ENCODE peak calls at places on chromosome 10, in six cellular contexts. F is left ventricle myocardium inferior, T is neural crest cell, Z is RWPE1, X is GM10248, O is AG09309. E is an unnamed sample.

GRCh38 chr10:52568309-52568708 is 204.3 kb downstream of the MBL2 start:
- DNase-seq in O (no peak), X (no peak), F (no peak), Z (no peak), T (no peak), E (no peak)

GRCh38 chr10:101029520-101030309 is 1.2 kb downstream of the PDZD7 start:
- DNase-seq in O (no peak), F (no peak), Z (no peak), T (no peak), X (no peak), E (no peak)

GRCh38 chr10:77864151-77864851 is 62.3 kb downstream of the DLG5 start:
- DNase-seq in Z (no peak), F (no peak), O (no peak), T (no peak), X (no peak), E (no peak)

GRCh38 chr10:132927824-132928223 is 14.5 kb downstream of the CFAP46 start:
- DNase-seq in Z (no peak), O (no peak), X (no peak), F (peak), T (no peak), E (no peak)

GRCh38 chr10:93006435-93007039 is 54.1 kb upstream of the CYP26C1 start:
- DNase-seq in F (no peak), Z (peak), T (no peak), X (peak), O (no peak), E (peak)

GRCh38 chr10:34503704-34504103 is 311.4 kb downstream of the PARD3 start:
- DNase-seq in Z (no peak), O (no peak), F (no peak), X (no peak), T (no peak), E (no peak)

GRCh38 chr10:6203331-6204062 is 765 bp downstream of the PFKFB3 start:
- DNase-seq in T (peak), Z (peak), O (no peak), X (peak), F (peak), E (peak)

GRCh38 chr10:19570991-19571390 is 245.2 kb upstream of the PLXDC2 start:
- DNase-seq in F (no peak), X (no peak), O (no peak), T (no peak), Z (no peak), E (no peak)

GRCh38 chr10:75379817-75380216 is 21.7 kb downstream of the ZNF503 start:
- DNase-seq in Z (no peak), F (no peak), O (no peak), T (no peak), X (no peak), E (no peak)

GRCh38 chr10:72186633-72187330 is 29.0 kb upstream of the ANAPC16 start:
- DNase-seq in T (no peak), X (no peak), F (no peak), Z (no peak), O (no peak), E (no peak)

GRCh38 chr10:72272689-72273409 is 875 bp upstream of the DDIT4 start:
- DNase-seq in Z (peak), X (peak), F (peak), T (peak), O (peak), E (peak)

GRCh38 chr10:49610015-49610734 is at the start of gene SLC18A3:
- DNase-seq in X (no peak), F (no peak), T (no peak), O (no peak), Z (no peak), E (no peak)

GRCh38 chr10:60872451-60872850 is 71.5 kb downstream of the RHOBTB1 start:
- DNase-seq in Z (no peak), O (no peak), X (no peak), T (no peak), F (no peak), E (no peak)

GRCh38 chr10:70302292-70302691 is 18.5 kb upstream of the NPFFR1 start:
- DNase-seq in F (no peak), X (no peak), O (peak), T (no peak), Z (no peak), E (peak)

GRCh38 chr10:91598211-91598981 is 34.5 kb downstream of the PPP1R3C start:
- DNase-seq in X (no peak), Z (peak), O (no peak), F (no peak), T (no peak), E (peak)

GRCh38 chr10:102140218-102140617 is 7.4 kb downstream of the PPRC1 start:
- DNase-seq in O (no peak), X (no peak), F (no peak), Z (no peak), T (no peak), E (no peak)

GRCh38 chr10:117920956-117921355 is 125.8 kb downstream of the RAB11FIP2 start:
- DNase-seq in X (no peak), O (no peak), T (no peak), F (no peak), Z (no peak), E (no peak)

GRCh38 chr10:35213699-35214098 is 87.1 kb downstream of the CREM start:
- DNase-seq in X (no peak), Z (no peak), O (no peak), T (no peak), F (no peak), E (no peak)

GRCh38 chr10:132554053-132554990 is 16.7 kb downstream of the INPP5A start:
- DNase-seq in X (no peak), O (no peak), T (no peak), F (no peak), Z (no peak), E (no peak)

GRCh38 chr10:6231146-6231545 is 28.4 kb downstream of the PFKFB3 start:
- DNase-seq in X (no peak), T (no peak), F (no peak), Z (no peak), O (no peak), E (no peak)

GRCh38 chr10:49113741-49114141 is 1.6 kb downstream of the VSTM4 start:
- DNase-seq in O (no peak), X (no peak), Z (no peak), T (no peak), F (no peak), E (no peak)

GRCh38 chr10:49089789-49090595 is 25.3 kb downstream of the VSTM4 start:
- DNase-seq in X (no peak), F (no peak), T (no peak), O (no peak), Z (no peak), E (no peak)

GRCh38 chr10:30188101-30188500 is 128.7 kb upstream of the JCAD start:
- DNase-seq in O (no peak), F (no peak), Z (no peak), T (no peak), X (no peak), E (no peak)

GRCh38 chr10:109040622-109041021 is 882.7 kb downstream of the XPNPEP1 start:
- DNase-seq in O (no peak), F (no peak), T (no peak), X (no peak), Z (no peak), E (no peak)

GRCh38 chr10:95406651-95407280 is 116.0 kb upstream of the PDLIM1 start:
- DNase-seq in Z (no peak), O (no peak), T (no peak), F (peak), X (no peak), E (peak)

GRCh38 chr10:95208702-95209391 is 14.8 kb downstream of the ACSM6 start:
- DNase-seq in F (no peak), Z (peak), O (no peak), X (no peak), T (no peak), E (peak)

GRCh38 chr10:133039107-133039822 is 48.5 kb upstream of the ADGRA1 start:
- DNase-seq in T (no peak), O (no peak), Z (no peak), F (no peak), X (no peak), E (no peak)

GRCh38 chr10:21505711-21506278 is 19.7 kb downstream of the SKIDA1 start:
- DNase-seq in T (no peak), Z (no peak), F (no peak), O (no peak), X (no peak), E (peak)

GRCh38 chr10:119161680-119162079 is 3.8 kb downstream of the SFXN4 start:
- DNase-seq in X (no peak), Z (no peak), O (no peak), T (no peak), F (no peak), E (peak)

GRCh38 chr10:97185326-97186058 is at the start of gene SLIT1:
- DNase-seq in Z (no peak), F (no peak), O (no peak), T (peak), X (no peak), E (no peak)

GRCh38 chr10:110016037-110016436 is 8.3 kb downstream of the ADD3 start:
- DNase-seq in O (no peak), T (no peak), X (no peak), F (no peak), Z (no peak), E (peak)

GRCh38 chr10:22852712-22853353 is 75.0 kb upstream of the ARMC3 start:
- DNase-seq in O (no peak), T (no peak), F (no peak), X (no peak), Z (no peak), E (no peak)

GRCh38 chr10:122780391-122780790 is 65.3 kb downstream of the CUZD1 start:
- DNase-seq in F (no peak), T (no peak), Z (peak), O (no peak), X (no peak), E (peak)

GRCh38 chr10:29259498-29259897 is 29.4 kb upstream of the LYZL1 start:
- DNase-seq in T (no peak), X (no peak), Z (no peak), O (no peak), F (no peak), E (no peak)

GRCh38 chr10:90591629-90592028 is 266.2 kb downstream of the HTR7 start:
- DNase-seq in T (no peak), X (no peak), O (no peak), F (no peak), Z (no peak), E (no peak)

GRCh38 chr10:124996854-124997215 is 54.9 kb downstream of the ZRANB1 start:
- DNase-seq in F (peak), Z (no peak), X (peak), O (no peak), T (no peak), E (no peak)

GRCh38 chr10:114272696-114273095 is 33.6 kb downstream of the VWA2 start:
- DNase-seq in X (no peak), T (no peak), Z (no peak), O (no peak), F (no peak), E (no peak)

GRCh38 chr10:1595242-1595600 is 142.1 kb downstream of the ADARB2 start:
- DNase-seq in T (no peak), Z (no peak), X (no peak), F (no peak), O (no peak), E (no peak)

GRCh38 chr10:33509231-33509871 is 174.9 kb upstream of the NRP1 start:
- DNase-seq in T (no peak), Z (peak), F (no peak), X (peak), O (no peak), E (peak)

GRCh38 chr10:104906112-104906511 is 265.0 kb downstream of the SORCS3 start:
- DNase-seq in O (no peak), X (no peak), Z (no peak), T (no peak), F (no peak), E (no peak)
- TF ChIP-seq CTCF in O (no peak), X (no peak), Z (no peak), T (peak), F (no peak), E (peak)

DNA sequence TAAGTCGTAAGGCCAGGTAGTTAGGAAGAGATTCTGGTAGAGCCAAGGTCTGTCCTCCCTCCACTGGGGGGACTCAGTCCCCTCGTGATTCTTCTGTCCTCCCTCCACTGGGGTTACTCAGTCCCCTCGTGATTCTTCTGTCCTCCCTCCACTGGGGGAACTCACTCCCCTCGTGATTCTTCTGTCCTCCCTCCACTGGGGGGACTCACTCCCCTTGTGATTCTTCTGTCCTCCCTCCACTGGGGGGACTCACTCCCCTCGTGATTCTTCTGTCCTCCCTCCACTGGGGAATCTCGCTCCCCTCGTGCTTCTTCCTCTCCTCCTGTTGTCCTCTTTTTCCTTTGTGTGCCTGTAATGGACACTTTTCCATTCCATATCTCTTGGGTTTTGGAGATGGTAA is 125.1 kb downstream of the CELF2 start:
- DNase-seq in Z (no peak), O (no peak), X (no peak), T (no peak), F (no peak), E (no peak)
- TF ChIP-seq CTCF in Z (no peak), O (no peak), X (peak), T (no peak), F (no peak), E (no peak)

DNA sequence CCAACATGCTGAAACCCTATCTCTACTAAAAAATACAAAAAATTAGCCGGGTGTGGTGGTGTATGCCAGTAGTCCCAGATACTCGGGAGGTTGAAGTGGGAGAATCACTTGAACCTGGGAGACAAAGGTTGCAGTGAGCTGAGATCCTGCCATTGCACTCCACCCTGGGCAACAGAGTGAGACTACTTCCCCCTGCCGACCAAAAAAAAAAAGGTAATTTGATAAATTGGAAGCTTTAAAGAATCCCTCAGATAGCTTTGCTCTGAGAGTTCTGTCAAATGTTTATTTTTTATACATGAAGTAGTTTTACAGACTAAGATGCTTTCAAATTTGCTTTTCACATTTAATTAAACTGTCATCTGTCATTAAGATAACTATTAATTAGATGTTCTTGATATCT is 563.3 kb upstream of the LRRTM3 start:
- DNase-seq in Z (no peak), O (no peak), X (no peak), F (no peak), T (no peak), E (no peak)
- TF ChIP-seq CTCF in Z (no peak), O (no peak), X (no peak), F (no peak), T (no peak), E (no peak)

DNA sequence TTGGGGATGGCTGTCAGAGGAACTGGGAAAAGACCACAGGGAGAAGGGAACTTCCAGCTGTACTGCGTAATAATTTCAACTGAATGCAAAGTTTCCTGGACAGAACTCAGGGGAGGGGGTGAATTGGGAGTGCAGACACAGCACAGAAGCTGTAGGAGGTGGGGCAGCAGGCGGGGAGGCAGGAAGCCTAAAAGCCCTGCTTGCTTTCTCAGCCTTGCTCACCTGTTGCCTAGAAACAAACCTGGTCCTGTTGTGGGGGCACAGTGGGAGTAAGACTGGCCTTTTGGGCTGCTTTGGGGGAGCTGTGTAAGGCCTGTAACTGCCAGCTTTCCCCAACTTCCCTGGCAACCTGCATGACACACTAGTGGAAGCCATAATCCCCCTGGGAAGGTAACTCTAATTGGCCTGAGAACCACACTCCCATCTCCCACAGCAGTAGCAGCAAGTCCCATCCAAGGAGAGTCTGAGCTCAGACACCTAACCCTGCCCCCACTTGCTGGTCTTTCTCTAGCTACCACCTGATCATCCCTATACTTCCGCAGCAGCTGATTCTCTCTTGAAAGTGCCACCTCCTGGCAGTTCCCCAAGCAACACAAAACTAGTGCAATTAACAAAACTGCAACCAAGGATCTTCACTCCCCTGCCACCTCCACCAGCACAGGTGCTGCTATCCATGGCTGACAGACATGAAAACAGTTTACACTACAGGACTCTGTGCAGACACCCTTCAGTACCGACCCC is 1239.3 kb downstream of the SORCS1 start:
- DNase-seq in F (no peak), O (no peak), Z (no peak), X (no peak), T (no peak), E (no peak)
- TF ChIP-seq CTCF in F (no peak), O (no peak), Z (no peak), X (no peak), T (no peak), E (no peak)

GRCh38 chr10:27899058-27899457 is 99.8 kb downstream of the ODAD2 start:
- DNase-seq in X (no peak), Z (no peak), O (no peak), F (no peak), T (no peak), E (no peak)

GRCh38 chr10:27890971-27891370 is 107.9 kb downstream of the ODAD2 start:
- DNase-seq in O (no peak), T (no peak), F (no peak), X (no peak), Z (no peak), E (no peak)

GRCh38 chr10:27893320-27894014 is 105.4 kb downstream of the ODAD2 start:
- DNase-seq in O (peak), X (no peak), F (no peak), T (no peak), Z (peak), E (peak)
- TF ChIP-seq CTCF in O (no peak), X (no peak), F (no peak), T (no peak), Z (no peak), E (no peak)

GRCh38 chr10:94076325-94076841 is 82.7 kb downstream of the PLCE1 start:
- DNase-seq in O (peak), Z (no peak), F (no peak), X (no peak), T (no peak), E (peak)
- TF ChIP-seq CTCF in O (peak), Z (peak), F (peak), X (no peak), T (peak), E (peak)

DNA sequence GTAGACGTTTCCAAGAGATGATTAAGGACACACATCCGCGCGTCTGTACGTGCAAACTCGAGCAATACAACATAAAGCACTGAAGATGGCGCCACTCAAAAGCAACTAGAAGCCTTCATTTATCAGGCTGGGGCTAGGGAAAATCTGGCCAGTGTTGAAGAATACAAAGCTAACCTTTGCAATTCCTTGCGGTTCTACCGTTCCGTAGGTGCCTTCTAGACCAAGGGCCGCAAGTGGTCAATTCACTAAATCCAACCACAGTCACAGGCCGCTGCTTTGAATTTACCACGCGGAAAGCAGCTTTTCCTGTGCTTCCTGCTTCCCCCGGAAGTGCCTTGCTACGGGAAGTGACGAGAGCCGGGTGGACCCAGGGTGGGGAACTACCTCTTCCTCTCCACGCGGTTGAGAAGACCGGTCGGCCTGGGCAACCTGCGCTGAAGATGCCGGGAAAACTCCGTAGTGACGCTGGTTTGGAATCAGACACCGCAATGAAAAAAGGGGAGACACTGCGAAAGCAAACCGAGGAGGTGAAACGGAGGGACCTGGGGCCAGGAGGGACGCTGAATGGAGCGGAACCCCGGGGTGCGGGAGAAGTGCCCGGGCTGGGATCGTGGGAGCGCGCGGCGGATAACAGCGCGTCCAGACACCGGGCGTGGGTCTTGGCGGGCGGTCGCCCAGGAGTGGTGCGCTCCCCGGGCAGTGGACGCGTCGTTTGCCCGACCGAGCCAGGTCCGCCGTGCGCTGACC is at the start of gene DDX21:
- DNase-seq in F (peak), X (peak), T (peak), Z (peak), O (peak), E (peak)
- TF ChIP-seq CTCF in F (peak), X (peak), T (peak), Z (peak), O (peak), E (peak)

GRCh38 chr10:47440207-47440606 is 43.7 kb downstream of the ANXA8 start:
- DNase-seq in X (no peak), T (no peak), O (no peak), F (no peak), Z (no peak), E (no peak)
- TF ChIP-seq CTCF in X (no peak), T (no peak), O (no peak), F (no peak), Z (no peak), E (no peak)

GRCh38 chr10:128530301-128530700 is 404.1 kb upstream of the MKI67 start:
- DNase-seq in F (no peak), O (no peak), T (no peak), Z (peak), X (no peak), E (peak)
- TF ChIP-seq CTCF in F (peak), O (peak), T (peak), Z (no peak), X (peak), E (peak)